ENCODE peak calls at places on chromosomes 7 and 10, in seven cellular contexts. One of them, this sample, is unnamed.

GRCh38 chr7:66043681-66044497 is 31.7 kb upstream of the ASL start:
- DNase-seq in dermis microvascular lymphatic vessel endothelial cell: no peak
- DNase-seq in mucosa of gallbladder: peak; percentile 41
- DNase-seq in activated T-cell treated with anti-CD3 and anti-CD28 coated beads for 4 hours: no peak
- DNase-seq in left lung: peak; percentile 63
- DNase-seq in endothelial cell: peak; percentile 41
- DNase-seq in cardiac fibroblast: peak; percentile 36
- DNase-seq in this sample: peak; percentile 3

GRCh38 chr7:129522088-129522970 is 20.0 kb downstream of the SMKR1 start:
- DNase-seq in dermis microvascular lymphatic vessel endothelial cell: no peak
- DNase-seq in mucosa of gallbladder: no peak
- DNase-seq in activated T-cell treated with anti-CD3 and anti-CD28 coated beads for 4 hours: no peak
- DNase-seq in left lung: no peak
- DNase-seq in endothelial cell: peak; percentile 25
- DNase-seq in cardiac fibroblast: peak; percentile 11
- DNase-seq in this sample: no peak

GRCh38 chr7:117993377-117994003 is 120.2 kb upstream of the CTTNBP2 start:
- DNase-seq in dermis microvascular lymphatic vessel endothelial cell: no peak
- DNase-seq in mucosa of gallbladder: no peak
- DNase-seq in activated T-cell treated with anti-CD3 and anti-CD28 coated beads for 4 hours: no peak
- DNase-seq in left lung: no peak
- DNase-seq in endothelial cell: peak; percentile 54
- DNase-seq in cardiac fibroblast: peak; percentile 5
- DNase-seq in this sample: no peak

GRCh38 chr10:51092402-51092801 is 18.1 kb downstream of the PRKG1 start:
- DNase-seq in dermis microvascular lymphatic vessel endothelial cell: no peak
- DNase-seq in mucosa of gallbladder: peak; percentile 64
- DNase-seq in activated T-cell treated with anti-CD3 and anti-CD28 coated beads for 4 hours: no peak
- DNase-seq in left lung: peak; percentile 37
- DNase-seq in endothelial cell: no peak
- DNase-seq in cardiac fibroblast: peak; percentile 56
- DNase-seq in this sample: no peak

GRCh38 chr7:130896051-130896881 is 162.3 kb upstream of the KLF14 start:
- DNase-seq in dermis microvascular lymphatic vessel endothelial cell: no peak
- DNase-seq in mucosa of gallbladder: no peak
- DNase-seq in activated T-cell treated with anti-CD3 and anti-CD28 coated beads for 4 hours: no peak
- DNase-seq in left lung: no peak
- DNase-seq in endothelial cell: peak; percentile 31
- DNase-seq in cardiac fibroblast: peak; percentile 63
- DNase-seq in this sample: no peak

GRCh38 chr10:25017247-25017590 is 807 bp downstream of the THNSL1 start:
- DNase-seq in dermis microvascular lymphatic vessel endothelial cell: no peak
- DNase-seq in mucosa of gallbladder: peak; percentile 12
- DNase-seq in activated T-cell treated with anti-CD3 and anti-CD28 coated beads for 4 hours: peak; percentile 10
- DNase-seq in left lung: no peak
- DNase-seq in endothelial cell: peak; percentile 11
- DNase-seq in cardiac fibroblast: no peak
- DNase-seq in this sample: no peak

GRCh38 chr10:101354584-101355070 is 662 bp downstream of the BTRC start:
- DNase-seq in dermis microvascular lymphatic vessel endothelial cell: no peak
- DNase-seq in mucosa of gallbladder: no peak
- DNase-seq in activated T-cell treated with anti-CD3 and anti-CD28 coated beads for 4 hours: no peak
- DNase-seq in left lung: no peak
- DNase-seq in endothelial cell: no peak
- DNase-seq in cardiac fibroblast: peak; percentile 50
- DNase-seq in this sample: no peak

GRCh38 chr7:22698762-22699161 is 28.2 kb upstream of the IL6 start:
- DNase-seq in dermis microvascular lymphatic vessel endothelial cell: no peak
- DNase-seq in mucosa of gallbladder: no peak
- DNase-seq in activated T-cell treated with anti-CD3 and anti-CD28 coated beads for 4 hours: no peak
- DNase-seq in left lung: no peak
- DNase-seq in endothelial cell: no peak
- DNase-seq in cardiac fibroblast: no peak
- DNase-seq in this sample: no peak

This sample was measured in CD4-positive, alpha-beta memory T cell.